ENCODE peak calls at places on chromosomes 5 and 9, in four cellular contexts. One of them, this sample, is unnamed.
A peak's percentile ranks its signal among the peaks of the same experiment; 100 is the strongest.

GRCh38 chr9:6978591-6978990 is 220.8 kb downstream of the KDM4C start:
- DNase-seq in cardiac muscle cell: no peak
- DNase-seq in mucosa of gallbladder: no peak
- DNase-seq in activated naive CD4-positive, alpha-beta T cell treated with anti-CD3 and anti-CD28 coated beads, Interleukin-2, amount 50 U/mL, for 16 hours: no peak
- DNase-seq in this sample: no peak

GRCh38 chr5:1137567-1138444 is 25.9 kb upstream of the SLC12A7 start:
- DNase-seq in activated naive CD4-positive, alpha-beta T cell treated with anti-CD3 and anti-CD28 coated beads, Interleukin-2, amount 50 U/mL, for 16 hours: no peak
- DNase-seq in cardiac muscle cell: no peak
- DNase-seq in mucosa of gallbladder: no peak
- DNase-seq in this sample: peak; percentile 57

GRCh38 chr9:137689745-137690529 is 71.1 kb downstream of the EHMT1 start:
- DNase-seq in activated naive CD4-positive, alpha-beta T cell treated with anti-CD3 and anti-CD28 coated beads, Interleukin-2, amount 50 U/mL, for 16 hours: no peak
- DNase-seq in cardiac muscle cell: no peak
- DNase-seq in mucosa of gallbladder: no peak
- DNase-seq in this sample: no peak

GRCh38 chr9:93156475-93157008 is 22.5 kb upstream of the NINJ1 start:
- DNase-seq in mucosa of gallbladder: no peak
- DNase-seq in activated naive CD4-positive, alpha-beta T cell treated with anti-CD3 and anti-CD28 coated beads, Interleukin-2, amount 50 U/mL, for 16 hours: peak; percentile 26
- DNase-seq in cardiac muscle cell: no peak
- DNase-seq in this sample: no peak

GRCh38 chr5:172185096-172185461 is 2.9 kb downstream of the STK10 start:
- DNase-seq in mucosa of gallbladder: no peak
- DNase-seq in cardiac muscle cell: no peak
- DNase-seq in activated naive CD4-positive, alpha-beta T cell treated with anti-CD3 and anti-CD28 coated beads, Interleukin-2, amount 50 U/mL, for 16 hours: no peak
- DNase-seq in this sample: no peak

GRCh38 chr9:126293522-126293889 is 33.1 kb upstream of the MVB12B start:
- DNase-seq in mucosa of gallbladder: no peak
- DNase-seq in activated naive CD4-positive, alpha-beta T cell treated with anti-CD3 and anti-CD28 coated beads, Interleukin-2, amount 50 U/mL, for 16 hours: no peak
- DNase-seq in cardiac muscle cell: no peak
- DNase-seq in this sample: no peak

GRCh38 chr5:131221888-131222287 is 42.0 kb upstream of the CDC42SE2 start:
- DNase-seq in activated naive CD4-positive, alpha-beta T cell treated with anti-CD3 and anti-CD28 coated beads, Interleukin-2, amount 50 U/mL, for 16 hours: no peak
- DNase-seq in cardiac muscle cell: no peak
- DNase-seq in mucosa of gallbladder: no peak
- DNase-seq in this sample: no peak

GRCh38 chr9:125119643-125120286 is 23.6 kb downstream of the SCAI start:
- DNase-seq in activated naive CD4-positive, alpha-beta T cell treated with anti-CD3 and anti-CD28 coated beads, Interleukin-2, amount 50 U/mL, for 16 hours: no peak
- DNase-seq in mucosa of gallbladder: no peak
- DNase-seq in cardiac muscle cell: no peak
- DNase-seq in this sample: no peak

GRCh38 chr5:1481999-1482381 is 36.8 kb upstream of the SLC6A3 start:
- DNase-seq in cardiac muscle cell: no peak
- DNase-seq in mucosa of gallbladder: no peak
- DNase-seq in activated naive CD4-positive, alpha-beta T cell treated with anti-CD3 and anti-CD28 coated beads, Interleukin-2, amount 50 U/mL, for 16 hours: no peak
- DNase-seq in this sample: no peak

GRCh38 chr9:22307013-22307711 is 139.5 kb upstream of the DMRTA1 start:
- DNase-seq in activated naive CD4-positive, alpha-beta T cell treated with anti-CD3 and anti-CD28 coated beads, Interleukin-2, amount 50 U/mL, for 16 hours: no peak
- DNase-seq in cardiac muscle cell: peak; percentile 78
- DNase-seq in mucosa of gallbladder: peak; percentile 33
- DNase-seq in this sample: peak; percentile 45

GRCh38 chr5:148926207-148926606 is 99.8 kb downstream of the ADRB2 start:
- DNase-seq in cardiac muscle cell: no peak
- DNase-seq in activated naive CD4-positive, alpha-beta T cell treated with anti-CD3 and anti-CD28 coated beads, Interleukin-2, amount 50 U/mL, for 16 hours: no peak
- DNase-seq in mucosa of gallbladder: no peak
- DNase-seq in this sample: no peak

GRCh38 chr5:33362915-33363314 is 77.8 kb upstream of the TARS1 start:
- DNase-seq in mucosa of gallbladder: peak; percentile 47
- DNase-seq in cardiac muscle cell: peak; percentile 90
- DNase-seq in activated naive CD4-positive, alpha-beta T cell treated with anti-CD3 and anti-CD28 coated beads, Interleukin-2, amount 50 U/mL, for 16 hours: no peak
- DNase-seq in this sample: peak; percentile 33

GRCh38 chr9:93049491-93049890 is 9.0 kb upstream of the SUSD3 start:
- DNase-seq in activated naive CD4-positive, alpha-beta T cell treated with anti-CD3 and anti-CD28 coated beads, Interleukin-2, amount 50 U/mL, for 16 hours: no peak
- DNase-seq in mucosa of gallbladder: no peak
- DNase-seq in cardiac muscle cell: no peak
- DNase-seq in this sample: no peak

GRCh38 chr9:114387678-114388431 is at the start of gene AKNA:
- DNase-seq in mucosa of gallbladder: peak; percentile 78
- DNase-seq in activated naive CD4-positive, alpha-beta T cell treated with anti-CD3 and anti-CD28 coated beads, Interleukin-2, amount 50 U/mL, for 16 hours: peak; percentile 84
- DNase-seq in cardiac muscle cell: peak; percentile 88
- DNase-seq in this sample: peak; percentile 73

GRCh38 chr9:130689937-130690700 is 3.5 kb upstream of the EXOSC2 start:
- DNase-seq in activated naive CD4-positive, alpha-beta T cell treated with anti-CD3 and anti-CD28 coated beads, Interleukin-2, amount 50 U/mL, for 16 hours: no peak
- DNase-seq in mucosa of gallbladder: peak; percentile 87
- DNase-seq in cardiac muscle cell: peak; percentile 82
- DNase-seq in this sample: peak; percentile 95

GRCh38 chr5:132526290-132526973 is 16.9 kb downstream of the IL5 start:
- DNase-seq in mucosa of gallbladder: peak; percentile 41
- DNase-seq in cardiac muscle cell: peak; percentile 66
- DNase-seq in activated naive CD4-positive, alpha-beta T cell treated with anti-CD3 and anti-CD28 coated beads, Interleukin-2, amount 50 U/mL, for 16 hours: peak; percentile 27
- DNase-seq in this sample: peak; percentile 42

GRCh38 chr9:136107155-136107952 is 11.3 kb downstream of the TMEM250 start:
- DNase-seq in activated naive CD4-positive, alpha-beta T cell treated with anti-CD3 and anti-CD28 coated beads, Interleukin-2, amount 50 U/mL, for 16 hours: no peak
- DNase-seq in mucosa of gallbladder: peak; percentile 63
- DNase-seq in cardiac muscle cell: no peak
- DNase-seq in this sample: no peak

GRCh38 chr5:88729476-88730182 is 153.4 kb downstream of the MEF2C start:
- DNase-seq in cardiac muscle cell: peak; percentile 84
- DNase-seq in mucosa of gallbladder: peak; percentile 78
- DNase-seq in activated naive CD4-positive, alpha-beta T cell treated with anti-CD3 and anti-CD28 coated beads, Interleukin-2, amount 50 U/mL, for 16 hours: peak; percentile 48
- DNase-seq in this sample: peak; percentile 87

GRCh38 chr9:110152704-110153374 is 55.1 kb downstream of the C9orf152 start:
- DNase-seq in mucosa of gallbladder: no peak
- DNase-seq in cardiac muscle cell: peak; percentile 74
- DNase-seq in activated naive CD4-positive, alpha-beta T cell treated with anti-CD3 and anti-CD28 coated beads, Interleukin-2, amount 50 U/mL, for 16 hours: no peak
- DNase-seq in this sample: no peak

GRCh38 chr9:86837345-86837744 is 110.0 kb downstream of the GAS1 start:
- DNase-seq in cardiac muscle cell: no peak
- DNase-seq in activated naive CD4-positive, alpha-beta T cell treated with anti-CD3 and anti-CD28 coated beads, Interleukin-2, amount 50 U/mL, for 16 hours: no peak
- DNase-seq in mucosa of gallbladder: no peak
- DNase-seq in this sample: no peak

GRCh38 chr9:75085640-75086039 is 2.3 kb downstream of the NMRK1 start:
- DNase-seq in activated naive CD4-positive, alpha-beta T cell treated with anti-CD3 and anti-CD28 coated beads, Interleukin-2, amount 50 U/mL, for 16 hours: no peak
- DNase-seq in cardiac muscle cell: no peak
- DNase-seq in mucosa of gallbladder: no peak
- DNase-seq in this sample: no peak